ENCODE peak calls at places on chromosome 1, in five cellular contexts. D, U, J, O and C are unnamed samples.

GRCh38 chr1:49364676-49365075 is 588.0 kb upstream of the BEND5 start:
- DNase-seq in U (no peak), O (no peak), J (no peak), D (no peak), C (no peak)

GRCh38 chr1:53895421-53895820 is 1.4 kb downstream of the DIO1 start:
- DNase-seq in J (no peak), U (no peak), O (no peak), D (no peak), C (no peak)

GRCh38 chr1:54965624-54966340 is 14.6 kb upstream of the TMEM61 start:
- DNase-seq in O (no peak), U (peak; percentile 46), D (no peak), J (no peak), C (no peak)

GRCh38 chr1:29271724-29272123 is 35.4 kb downstream of the PTPRU start:
- DNase-seq in J (no peak), D (no peak), O (peak; percentile 84), U (no peak), C (no peak)

GRCh38 chr1:101267082-101267481 is 30.3 kb downstream of the S1PR1 start:
- DNase-seq in D (no peak), J (no peak), O (no peak), U (no peak), C (no peak)

GRCh38 chr1:183567584-183567983 is 22.7 kb downstream of the NCF2 start:
- DNase-seq in U (peak; percentile 36), O (no peak), D (peak; percentile 53), J (no peak), C (no peak)

GRCh38 chr1:240947438-240948224 is 335.7 kb upstream of the GREM2 start:
- DNase-seq in O (no peak), J (no peak), D (no peak), U (no peak), C (no peak)

GRCh38 chr1:11501906-11502485 is 23.0 kb downstream of the DISP3 start:
- DNase-seq in J (no peak), U (no peak), D (no peak), O (no peak), C (no peak)

GRCh38 chr1:79633456-79633855 is 626.9 kb upstream of the ADGRL4 start:
- DNase-seq in O (no peak), U (no peak), D (no peak), J (no peak), C (no peak)

GRCh38 chr1:237931631-237932030 is 40.9 kb upstream of the ZP4 start:
- DNase-seq in D (no peak), O (no peak), U (no peak), J (no peak), C (no peak)

GRCh38 chr1:227726318-227726717 is 8.8 kb downstream of the JMJD4 start:
- DNase-seq in D (no peak), J (no peak), O (no peak), U (no peak), C (no peak)

GRCh38 chr1:93593868-93594602 is 87.6 kb downstream of the BCAR3 start:
- DNase-seq in O (no peak), U (no peak), D (no peak), J (no peak), C (no peak)

GRCh38 chr1:167294528-167294927 is 73.8 kb downstream of the POU2F1 start:
- DNase-seq in O (no peak), J (no peak), U (no peak), D (no peak), C (no peak)

GRCh38 chr1:210558302-210558701 is 229.6 kb downstream of the HHAT start:
- DNase-seq in D (no peak), O (peak; percentile 86), U (peak; percentile 76), J (no peak), C (no peak)

GRCh38 chr1:2468041-2468472 is 8.0 kb upstream of the PLCH2 start:
- DNase-seq in D (no peak), J (peak; percentile 13), O (peak; percentile 86), U (no peak), C (no peak)

GRCh38 chr1:91883470-91883869 is 2.5 kb downstream of the TGFBR3 start:
- DNase-seq in O (peak; percentile 23), U (no peak), D (no peak), J (no peak), C (no peak)

GRCh38 chr1:195785830-195786229 is 822.4 kb downstream of the KCNT2 start:
- DNase-seq in J (no peak), U (no peak), D (no peak), O (no peak), C (no peak)

GRCh38 chr1:210900079-210900478 is 233.9 kb downstream of the KCNH1 start:
- DNase-seq in O (no peak), U (no peak), J (no peak), D (no peak), C (no peak)

GRCh38 chr1:212699839-212700596 is at the start of gene BATF3:
- DNase-seq in U (no peak), D (peak; percentile 86), J (peak; percentile 50), O (no peak), C (peak; percentile 40)

GRCh38 chr1:30085814-30086770 is 637.3 kb downstream of the MATN1 start:
- DNase-seq in U (peak; percentile 35), O (peak; percentile 83), D (no peak), J (peak; percentile 14), C (no peak)

GRCh38 chr1:241186716-241187115 is 170.3 kb downstream of the RGS7 start:
- DNase-seq in U (no peak), D (no peak), J (no peak), O (no peak), C (no peak)

GRCh38 chr1:221394011-221394544 is 347.8 kb downstream of the DUSP10 start:
- DNase-seq in U (peak; percentile 65), J (no peak), O (no peak), D (no peak), C (no peak)

GRCh38 chr1:207797229-207797973 is 45.5 kb downstream of the CD46 start:
- DNase-seq in J (peak; percentile 37), O (peak; percentile 75), U (peak; percentile 45), D (no peak), C (no peak)

GRCh38 chr1:47587891-47588582 is 150.2 kb downstream of the FOXD2 start:
- DNase-seq in U (no peak), D (peak; percentile 56), J (no peak), O (peak; percentile 70), C (no peak)

GRCh38 chr1:165531021-165531420 is 12.8 kb upstream of the LRRC52 start:
- DNase-seq in O (no peak), U (no peak), J (no peak), D (no peak), C (no peak)

GRCh38 chr1:34101151-34101550 is 63.9 kb downstream of the CSMD2 start:
- DNase-seq in U (no peak), O (no peak), J (no peak), D (no peak), C (no peak)